ENCODE peak calls at places on chromosomes 4 and X, in four cellular contexts. Y is NCI-H1417, R is iris pigment epithelial cell, H is endothelial cell. L is an unnamed sample.
A peak's percentile ranks its signal among the peaks of the same experiment; 100 is the strongest.

GRCh38 chr4:2057382-2058065 is 1.6 kb upstream of the NAT8L start:
- DNase-seq in H (no peak), Y (no peak), R (no peak), L (peak; percentile 41)

GRCh38 chrX:120120223-120120622 is 4.5 kb upstream of the RHOXF1 start:
- DNase-seq in Y (no peak), R (peak; percentile 66), H (no peak), L (no peak)

GRCh38 chr4:85544751-85545150 is 69.8 kb downstream of the ARHGAP24 start:
- DNase-seq in Y (no peak), H (no peak), R (no peak), L (no peak)

GRCh38 chrX:45903781-45904201 is 641.4 kb downstream of the ZNF674 start:
- DNase-seq in R (no peak), H (peak; percentile 5), Y (no peak), L (no peak)

GRCh38 chr4:48079972-48080391 is 54.1 kb downstream of the TXK start:
- DNase-seq in H (no peak), R (peak; percentile 83), Y (no peak), L (no peak)

GRCh38 chrX:57155171-57155570 is 18.0 kb upstream of the SPIN2A start:
- DNase-seq in R (no peak), H (no peak), Y (no peak), L (no peak)

GRCh38 chr4:151117371-151117962 is 18.0 kb downstream of the RPS3A start:
- DNase-seq in H (peak; percentile 70), Y (peak; percentile 12), R (peak; percentile 72), L (peak; percentile 80)

GRCh38 chr4:139014391-139015268 is 951 bp upstream of the NOCT start:
- DNase-seq in Y (no peak), R (peak; percentile 87), H (no peak), L (no peak)

L was measured in retina.